ENCODE peak calls at places on chromosomes 4 and X, in five cellular contexts. Q is CD8-positive, alpha-beta memory T cell; L is left lung; M is NT2/D1; P is AG08396. F is an unnamed sample.

GRCh38 chr4:158540125-158540907 is 18.6 kb downstream of the RXFP1 start:
- DNase-seq in Q (no peak), L (no peak), M (no peak), P (no peak), F (no peak)

GRCh38 chr4:7107166-7107905 is 39.5 kb upstream of the GRPEL1 start:
- DNase-seq in Q (no peak), L (no peak), M (no peak), P (no peak), F (no peak)

GRCh38 chr4:151744614-151745013 is 16.2 kb downstream of the GATB start:
- DNase-seq in Q (no peak), L (no peak), M (no peak), P (peak), F (no peak)

GRCh38 chr4:71595576-71596108 is 188.2 kb downstream of the GC start:
- DNase-seq in Q (no peak), L (no peak), M (no peak), P (peak), F (no peak)

GRCh38 chrX:17803449-17803848 is 57.6 kb downstream of the RAI2 start:
- DNase-seq in Q (no peak), L (no peak), M (no peak), P (no peak), F (no peak)

GRCh38 chrX:130738638-130739195 is 164.3 kb downstream of the ENOX2 start:
- DNase-seq in Q (no peak), L (no peak), M (peak), P (no peak), F (no peak)

GRCh38 chrX:112147206-112147605 is 64.6 kb upstream of the TRPC5 start:
- DNase-seq in Q (no peak), L (no peak), M (peak), P (peak), F (peak)

GRCh38 chr4:184400375-184400870 is 73.9 kb downstream of the IRF2 start:
- DNase-seq in Q (no peak), L (no peak), M (no peak), P (peak), F (no peak)

GRCh38 chr4:185738038-185738552 is 73.9 kb downstream of the SORBS2 start:
- DNase-seq in Q (no peak), L (no peak), M (no peak), P (peak), F (no peak)

GRCh38 chrX:108167211-108167872 is 75.8 kb downstream of the ATG4A start:
- DNase-seq in Q (no peak), L (no peak), M (no peak), P (no peak), F (no peak)

GRCh38 chr4:176841730-176842129 is 49.0 kb upstream of the VEGFC start:
- DNase-seq in Q (no peak), L (no peak), M (no peak), P (no peak), F (no peak)

GRCh38 chr4:38281416-38282071 is 321.3 kb downstream of the PTTG2 start:
- DNase-seq in Q (no peak), L (no peak), M (no peak), P (no peak), F (no peak)

GRCh38 chr4:154618708-154619315 is 6.4 kb upstream of the FGG start:
- DNase-seq in Q (peak), L (no peak), M (peak), P (peak), F (peak)

GRCh38 chr4:177190995-177191568 is 118.6 kb upstream of the NEIL3 start:
- DNase-seq in Q (no peak), L (no peak), M (no peak), P (peak), F (no peak)

GRCh38 chr4:47598320-47598719 is 113.2 kb downstream of the ATP10D start:
- DNase-seq in Q (no peak), L (no peak), M (no peak), P (no peak), F (no peak)

GRCh38 chr4:152500798-152501434 is 35.0 kb downstream of the FBXW7 start:
- DNase-seq in Q (peak), L (no peak), M (peak), P (peak), F (peak)

GRCh38 chr4:73867783-73868182 is 1.4 kb upstream of the CXCL1 start:
- DNase-seq in Q (no peak), L (no peak), M (no peak), P (no peak), F (no peak)

GRCh38 chr4:90071289-90072235 is 55.6 kb upstream of the CCSER1 start:
- DNase-seq in Q (no peak), L (no peak), M (no peak), P (no peak), F (no peak)

GRCh38 chrX:107775000-107775733 is 420 bp downstream of the TSC22D3 start:
- DNase-seq in Q (no peak), L (no peak), M (no peak), P (no peak), F (no peak)

GRCh38 chr4:63430105-63430504 is 979.1 kb downstream of the TECRL start:
- DNase-seq in Q (no peak), L (no peak), M (no peak), P (no peak), F (no peak)

GRCh38 chr4:26482508-26483462 is 7.5 kb downstream of the CCKAR start:
- DNase-seq in Q (no peak), L (no peak), M (no peak), P (no peak), F (no peak)

GRCh38 chrX:45497290-45497689 is 296.6 kb upstream of the DIPK2B start:
- DNase-seq in Q (no peak), L (no peak), M (no peak), P (no peak), F (no peak)

GRCh38 chr4:95193391-95194224 is 355.2 kb downstream of the UNC5C start:
- DNase-seq in Q (no peak), L (peak), M (no peak), P (no peak), F (no peak)

GRCh38 chr4:127686656-127687055 is 43.5 kb upstream of the SLC25A31 start:
- DNase-seq in Q (no peak), L (no peak), M (no peak), P (no peak), F (no peak)

GRCh38 chr4:105122334-105122733 is 24.3 kb upstream of the TET2 start:
- DNase-seq in Q (no peak), L (no peak), M (peak), P (no peak), F (no peak)

GRCh38 chrX:71992711-71993110 is 82.1 kb downstream of the NHSL2 start:
- DNase-seq in Q (peak), L (no peak), M (no peak), P (no peak), F (no peak)

GRCh38 chrX:150502091-150502490 is 66.3 kb upstream of the MTM1 start:
- DNase-seq in Q (no peak), L (no peak), M (no peak), P (no peak), F (no peak)

GRCh38 chr4:94649381-94650128 is 108.2 kb upstream of the BMPR1B start:
- DNase-seq in Q (no peak), L (no peak), M (no peak), P (no peak), F (no peak)

GRCh38 chr4:95949808-95950207 is 109.9 kb downstream of the PDHA2 start:
- DNase-seq in Q (no peak), L (no peak), M (no peak), P (no peak), F (no peak)

GRCh38 chr4:24559032-24559821 is 25.1 kb downstream of the DHX15 start:
- DNase-seq in Q (no peak), L (no peak), M (no peak), P (no peak), F (no peak)